ENCODE peak calls at places on chromosomes 1 and 21, in five cellular contexts. T, K, D, P and N are unnamed samples.

GRCh38 chr1:180501865-180502360 is 464 bp downstream of the ACBD6 start:
- DNase-seq in T (no peak), K (no peak), D (no peak), P (peak), N (no peak)

GRCh38 chr1:239814306-239814881 is 277.3 kb upstream of the FMN2 start:
- DNase-seq in T (no peak), K (no peak), D (no peak), P (no peak), N (peak)

GRCh38 chr1:164640673-164641352 is 81.8 kb downstream of the PBX1 start:
- DNase-seq in T (no peak), K (no peak), D (no peak), P (no peak), N (no peak)

GRCh38 chr1:198809247-198809646 is 170.4 kb downstream of the PTPRC start:
- DNase-seq in T (no peak), K (no peak), D (no peak), P (no peak), N (no peak)

GRCh38 chr1:92481598-92482403 is 4.9 kb downstream of the GFI1 start:
- DNase-seq in T (peak), K (no peak), D (peak), P (no peak), N (peak)

GRCh38 chr1:150072959-150073358 is 5.4 kb downstream of the VPS45 start:
- DNase-seq in T (peak), K (no peak), D (no peak), P (peak), N (no peak)

GRCh38 chr1:53656062-53656915 is 82.7 kb downstream of the GLIS1 start:
- DNase-seq in T (no peak), K (peak), D (no peak), P (no peak), N (no peak)

GRCh38 chr1:17277511-17278159 is 28.7 kb downstream of the PADI3 start:
- DNase-seq in T (no peak), K (no peak), D (no peak), P (no peak), N (no peak)

GRCh38 chr1:5913078-5913845 is 79.0 kb downstream of the NPHP4 start:
- DNase-seq in T (no peak), K (no peak), D (no peak), P (no peak), N (no peak)

GRCh38 chr1:62589321-62589720 is 8.0 kb upstream of the ANGPTL3 start:
- DNase-seq in T (no peak), K (no peak), D (no peak), P (no peak), N (no peak)

GRCh38 chr1:62247391-62248168 is 52.9 kb downstream of the L1TD1 start:
- DNase-seq in T (no peak), K (no peak), D (peak), P (no peak), N (no peak)

GRCh38 chr1:117413412-117413811 is 46.2 kb downstream of the MAN1A2 start:
- DNase-seq in T (no peak), K (no peak), D (no peak), P (no peak), N (no peak)

GRCh38 chr1:211625040-211625439 is 46.1 kb upstream of the SLC30A1 start:
- DNase-seq in T (peak), K (no peak), D (no peak), P (peak), N (peak)
- TF ChIP-seq CTCF in T (peak), K (no peak), D (peak), P (peak), N (no peak)

DNA sequence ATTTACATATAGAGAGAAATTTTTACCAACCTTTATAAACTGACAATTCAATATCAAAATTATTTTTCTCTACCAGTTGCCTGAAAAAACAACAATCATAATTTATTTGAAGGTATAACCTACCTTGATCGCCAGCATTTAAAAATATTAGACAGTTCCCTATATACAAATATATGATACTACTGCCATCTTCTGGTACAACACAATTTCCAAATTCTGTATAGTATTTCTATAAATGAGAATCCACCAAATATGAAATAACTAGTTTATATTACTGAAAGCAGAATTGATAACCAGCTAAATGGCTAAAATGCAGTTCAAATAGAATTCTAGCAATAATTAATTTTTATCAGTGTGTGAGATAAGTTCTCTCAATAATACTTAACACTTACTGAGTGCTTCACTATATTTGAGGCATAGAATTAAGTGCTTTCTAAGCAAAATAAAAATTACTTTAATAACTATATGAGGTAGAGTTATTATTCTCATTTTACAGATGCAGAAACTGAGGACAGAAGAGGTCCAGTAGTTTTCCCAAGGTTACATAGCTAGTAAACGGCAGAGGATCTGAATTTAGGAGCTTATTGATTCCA is 75.6 kb downstream of the PIGK start:
- DNase-seq in T (peak), K (no peak), D (no peak), P (peak), N (no peak)
- TF ChIP-seq CTCF in T (peak), K (no peak), D (peak), P (peak), N (peak)

DNA sequence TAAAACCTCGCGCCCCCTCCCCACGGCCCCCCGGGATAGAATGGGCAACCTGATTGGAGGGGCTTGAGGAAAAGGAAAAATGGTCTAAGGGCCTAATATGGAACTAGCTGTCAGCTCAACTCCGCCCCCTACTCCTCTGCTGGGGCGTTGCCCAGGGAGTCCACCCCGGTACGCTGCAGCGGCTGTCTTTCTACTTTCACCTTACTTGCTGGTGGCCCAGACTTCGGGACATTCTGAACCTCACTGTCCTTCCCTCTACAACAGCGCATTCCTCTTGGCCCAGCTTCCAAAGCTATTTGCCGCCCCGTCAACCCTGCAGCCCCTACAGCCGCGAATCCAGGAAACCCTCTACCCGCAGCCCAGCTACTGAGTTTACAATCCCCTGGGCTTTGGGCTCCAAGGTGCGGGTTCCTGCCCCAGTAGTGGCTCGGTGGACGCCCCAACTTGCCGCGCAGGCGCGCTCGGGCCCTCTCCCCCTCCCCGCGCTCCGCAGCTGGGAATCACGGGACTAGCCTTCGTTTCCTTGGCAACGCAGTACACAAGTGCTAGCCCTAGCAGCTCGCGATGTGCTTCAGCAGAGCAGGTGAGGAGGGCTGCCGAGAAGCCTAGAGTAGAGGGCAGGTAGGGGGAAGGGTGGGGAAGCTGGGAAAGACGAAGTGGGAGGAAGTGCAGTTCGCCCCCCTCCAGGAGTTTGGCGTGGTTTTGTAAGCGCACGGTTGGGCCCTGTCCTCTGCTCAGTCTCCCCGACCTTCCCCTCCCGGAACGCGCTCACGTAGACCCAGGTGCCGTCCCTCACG is 55.6 kb downstream of the CHIA start:
- DNase-seq in T (peak), K (peak), D (peak), P (peak), N (peak)
- TF ChIP-seq CTCF in T (no peak), K (no peak), D (peak), P (peak), N (peak)

DNA sequence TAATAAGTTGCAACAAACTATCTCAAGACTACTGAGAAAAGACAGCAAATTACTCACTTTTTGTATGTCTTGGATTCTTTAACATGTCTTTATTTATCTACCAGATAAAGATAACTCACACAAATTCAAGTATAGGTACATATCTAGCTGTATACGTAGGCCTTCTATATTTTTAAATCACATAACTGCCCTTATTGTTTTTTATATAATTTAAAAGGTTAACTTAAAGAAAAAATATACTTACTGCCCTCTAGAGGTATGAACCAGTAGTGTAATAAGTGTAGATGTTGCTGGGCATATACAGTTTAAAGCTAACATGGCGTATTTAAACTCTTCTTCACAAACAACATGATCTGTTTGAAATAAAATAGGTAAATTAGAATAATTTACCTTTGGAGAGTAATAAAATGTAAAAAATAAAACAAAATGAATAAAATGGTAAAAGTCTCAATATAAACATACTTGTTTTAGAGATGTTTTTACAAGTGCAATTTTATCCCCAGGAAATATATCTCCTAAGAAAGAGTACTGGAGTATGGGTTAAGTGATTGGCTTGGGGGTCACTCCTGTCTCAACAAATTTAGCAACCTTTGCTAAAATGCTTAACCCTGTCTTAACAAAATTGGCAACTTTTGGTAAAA is 235.2 kb downstream of the KCNT2 start:
- DNase-seq in T (peak), K (no peak), D (no peak), P (peak), N (no peak)
- TF ChIP-seq CTCF in T (peak), K (peak), D (peak), P (peak), N (peak)

GRCh38 chr1:11358991-11359390 is 86.0 kb downstream of the UBIAD1 start:
- DNase-seq in T (no peak), K (no peak), D (no peak), P (no peak), N (no peak)

GRCh38 chr1:11365744-11366387 is 92.9 kb downstream of the UBIAD1 start:
- DNase-seq in T (no peak), K (no peak), D (no peak), P (no peak), N (no peak)

DNA sequence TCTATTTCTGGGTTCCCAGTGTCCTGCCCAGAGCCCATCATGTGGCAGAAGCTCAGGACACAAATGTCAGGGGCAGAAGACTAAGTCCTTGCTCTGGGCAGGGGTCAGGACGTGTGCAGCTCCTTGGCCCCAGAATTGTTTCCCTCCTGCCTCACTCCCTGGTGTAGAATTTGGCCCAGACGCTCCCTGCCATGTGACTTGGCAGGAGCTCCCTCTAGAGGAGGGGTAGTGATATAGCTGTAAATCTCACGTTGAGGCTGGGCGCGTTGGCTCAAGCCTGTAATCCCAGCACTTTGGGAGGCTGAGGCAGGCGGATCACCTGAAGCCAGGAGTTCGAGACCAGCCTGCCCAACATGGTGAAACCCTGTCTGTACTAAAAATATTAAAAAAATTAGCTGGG is 91.2 kb downstream of the UBIAD1 start:
- DNase-seq in T (peak), K (no peak), D (no peak), P (peak), N (peak)
- TF ChIP-seq CTCF in T (peak), K (no peak), D (peak), P (peak), N (peak)

GRCh38 chr21:42690586-42690985 is 37.2 kb downstream of the PDE9A start:
- DNase-seq in T (no peak), K (peak), D (no peak), P (no peak), N (no peak)

GRCh38 chr21:42688226-42688840 is 34.9 kb downstream of the PDE9A start:
- DNase-seq in T (no peak), K (no peak), D (no peak), P (no peak), N (no peak)

GRCh38 chr21:42685954-42686500 is 32.6 kb downstream of the PDE9A start:
- DNase-seq in T (no peak), K (no peak), D (peak), P (no peak), N (no peak)

GRCh38 chr21:42687796-42688195 is 34.4 kb downstream of the PDE9A start:
- DNase-seq in T (no peak), K (no peak), D (peak), P (no peak), N (no peak)

GRCh38 chr21:42688841-42689371 is 35.5 kb downstream of the PDE9A start:
- DNase-seq in T (no peak), K (peak), D (peak), P (no peak), N (no peak)
- TF ChIP-seq CTCF in T (no peak), K (no peak), D (no peak), P (peak), N (no peak)

GRCh38 chr1:37722181-37723071 is 30.1 kb downstream of the CDCA8 start:
- DNase-seq in T (no peak), K (no peak), D (no peak), P (no peak), N (no peak)

GRCh38 chr1:37721565-37721964 is 29.2 kb downstream of the CDCA8 start:
- DNase-seq in T (no peak), K (no peak), D (peak), P (no peak), N (no peak)

GRCh38 chr1:37719572-37720195 is 27.4 kb downstream of the CDCA8 start:
- DNase-seq in T (no peak), K (no peak), D (peak), P (no peak), N (no peak)

GRCh38 chr1:37718901-37719571 is 26.7 kb downstream of the CDCA8 start:
- DNase-seq in T (no peak), K (no peak), D (peak), P (no peak), N (no peak)

GRCh38 chr1:37720231-37721130 is 28.2 kb downstream of the CDCA8 start:
- DNase-seq in T (no peak), K (no peak), D (peak), P (no peak), N (no peak)
- TF ChIP-seq CTCF in T (no peak), K (no peak), D (no peak), P (no peak), N (no peak)

GRCh38 chr1:153572569-153573015 is 6.9 kb upstream of the S100A2 start:
- DNase-seq in T (peak), K (no peak), D (no peak), P (peak), N (peak)
- TF ChIP-seq CTCF in T (peak), K (peak), D (peak), P (peak), N (peak)

GRCh38 chr1:169574336-169574735 is 11.9 kb downstream of the F5 start:
- DNase-seq in T (no peak), K (no peak), D (no peak), P (no peak), N (no peak)

GRCh38 chr1:169572184-169572583 is 14.1 kb downstream of the F5 start:
- DNase-seq in T (no peak), K (no peak), D (no peak), P (no peak), N (no peak)

GRCh38 chr1:169570172-169570574 is 16.1 kb downstream of the F5 start:
- DNase-seq in T (no peak), K (no peak), D (no peak), P (no peak), N (no peak)

GRCh38 chr1:169568497-169568896 is 17.8 kb downstream of the F5 start:
- DNase-seq in T (no peak), K (no peak), D (no peak), P (no peak), N (no peak)

GRCh38 chr1:169571450-169571849 is 14.8 kb downstream of the F5 start:
- DNase-seq in T (no peak), K (no peak), D (no peak), P (no peak), N (no peak)
- TF ChIP-seq CTCF in T (no peak), K (no peak), D (no peak), P (no peak), N (no peak)

GRCh38 chr1:178284059-178284458 is 190.2 kb downstream of the RASAL2 start:
- DNase-seq in T (no peak), K (no peak), D (no peak), P (no peak), N (no peak)
- TF ChIP-seq CTCF in T (no peak), K (no peak), D (no peak), P (no peak), N (no peak)